ENCODE peak calls at places on chromosomes 2 and 18, in six cellular contexts. One of them, this sample, is unnamed.

GRCh38 chr18:48920408-48921038 is 30.2 kb downstream of the SMAD7 start:
- DNase-seq in PC-3: no peak
- DNase-seq in hepatocyte: peak
- DNase-seq in GM23248: peak
- DNase-seq in GM23338: no peak
- DNase-seq in MM.1S: no peak
- DNase-seq in this sample: no peak

GRCh38 chr18:52481116-52481515 is 141.1 kb downstream of the DCC start:
- DNase-seq in PC-3: no peak
- DNase-seq in hepatocyte: no peak
- DNase-seq in GM23248: no peak
- DNase-seq in GM23338: no peak
- DNase-seq in MM.1S: no peak
- DNase-seq in this sample: no peak

GRCh38 chr2:36277146-36277808 is 78.3 kb upstream of the CRIM1 start:
- DNase-seq in PC-3: peak
- DNase-seq in hepatocyte: no peak
- DNase-seq in GM23248: peak
- DNase-seq in GM23338: no peak
- DNase-seq in MM.1S: no peak
- DNase-seq in this sample: no peak

GRCh38 chr2:11667194-11667593 is 2.8 kb downstream of the NTSR2 start:
- DNase-seq in PC-3: no peak
- DNase-seq in hepatocyte: no peak
- DNase-seq in GM23248: no peak
- DNase-seq in GM23338: no peak
- DNase-seq in MM.1S: no peak
- DNase-seq in this sample: no peak

GRCh38 chr2:229111744-229112143 is 159.3 kb downstream of the PID1 start:
- DNase-seq in PC-3: no peak
- DNase-seq in hepatocyte: no peak
- DNase-seq in GM23248: no peak
- DNase-seq in GM23338: no peak
- DNase-seq in MM.1S: no peak
- DNase-seq in this sample: no peak

GRCh38 chr18:52288403-52289004 is 51.5 kb upstream of the DCC start:
- DNase-seq in PC-3: peak
- DNase-seq in hepatocyte: peak
- DNase-seq in GM23248: peak
- DNase-seq in GM23338: peak
- DNase-seq in MM.1S: peak
- DNase-seq in this sample: peak

GRCh38 chr2:238108423-238109201 is 8.5 kb downstream of the ESPNL start:
- DNase-seq in PC-3: no peak
- DNase-seq in hepatocyte: peak
- DNase-seq in GM23248: no peak
- DNase-seq in GM23338: peak
- DNase-seq in MM.1S: peak
- DNase-seq in this sample: peak

GRCh38 chr2:10493636-10494281 is 45.6 kb upstream of the ODC1 start:
- DNase-seq in PC-3: peak
- DNase-seq in hepatocyte: no peak
- DNase-seq in GM23248: peak
- DNase-seq in GM23338: no peak
- DNase-seq in MM.1S: peak
- DNase-seq in this sample: peak

GRCh38 chr2:138121769-138122661 is 157.7 kb downstream of the HNMT start:
- DNase-seq in PC-3: peak
- DNase-seq in hepatocyte: peak
- DNase-seq in GM23248: no peak
- DNase-seq in GM23338: no peak
- DNase-seq in MM.1S: no peak
- DNase-seq in this sample: no peak

GRCh38 chr2:189115126-189115525 is 64.4 kb downstream of the COL5A2 start:
- DNase-seq in PC-3: peak
- DNase-seq in hepatocyte: no peak
- DNase-seq in GM23248: peak
- DNase-seq in GM23338: peak
- DNase-seq in MM.1S: no peak
- DNase-seq in this sample: no peak

GRCh38 chr18:2302628-2303516 is 268.4 kb downstream of the METTL4 start:
- DNase-seq in PC-3: peak
- DNase-seq in hepatocyte: no peak
- DNase-seq in GM23248: peak
- DNase-seq in GM23338: no peak
- DNase-seq in MM.1S: no peak
- DNase-seq in this sample: no peak

GRCh38 chr18:78717051-78717765 is 262.4 kb upstream of the SALL3 start:
- DNase-seq in PC-3: no peak
- DNase-seq in hepatocyte: no peak
- DNase-seq in GM23248: no peak
- DNase-seq in GM23338: no peak
- DNase-seq in MM.1S: no peak
- DNase-seq in this sample: no peak

GRCh38 chr2:97950329-97951154 is 45.2 kb downstream of the TMEM131 start:
- DNase-seq in PC-3: peak
- DNase-seq in hepatocyte: peak
- DNase-seq in GM23248: peak
- DNase-seq in GM23338: no peak
- DNase-seq in MM.1S: no peak
- DNase-seq in this sample: no peak

GRCh38 chr18:21997207-21998143 is 171.9 kb upstream of the GATA6 start:
- DNase-seq in PC-3: peak
- DNase-seq in hepatocyte: peak
- DNase-seq in GM23248: peak
- DNase-seq in GM23338: peak
- DNase-seq in MM.1S: peak
- DNase-seq in this sample: peak

GRCh38 chr2:217077841-217078407 is 218.1 kb upstream of the TNP1 start:
- DNase-seq in PC-3: no peak
- DNase-seq in hepatocyte: no peak
- DNase-seq in GM23248: peak
- DNase-seq in GM23338: no peak
- DNase-seq in MM.1S: no peak
- DNase-seq in this sample: no peak

GRCh38 chr2:69340101-69340775 is 46.8 kb downstream of the GFPT1 start:
- DNase-seq in PC-3: no peak
- DNase-seq in hepatocyte: no peak
- DNase-seq in GM23248: peak
- DNase-seq in GM23338: no peak
- DNase-seq in MM.1S: no peak
- DNase-seq in this sample: no peak

GRCh38 chr18:56545539-56545938 is 92.9 kb downstream of the TXNL1 start:
- DNase-seq in PC-3: no peak
- DNase-seq in hepatocyte: no peak
- DNase-seq in GM23248: peak
- DNase-seq in GM23338: no peak
- DNase-seq in MM.1S: no peak
- DNase-seq in this sample: no peak

GRCh38 chr18:44259610-44260009 is 421.1 kb upstream of the SETBP1 start:
- DNase-seq in PC-3: no peak
- DNase-seq in hepatocyte: no peak
- DNase-seq in GM23248: no peak
- DNase-seq in GM23338: no peak
- DNase-seq in MM.1S: no peak
- DNase-seq in this sample: no peak

GRCh38 chr18:49018553-49018943 is 67.8 kb upstream of the SMAD7 start:
- DNase-seq in PC-3: no peak
- DNase-seq in hepatocyte: no peak
- DNase-seq in GM23248: no peak
- DNase-seq in GM23338: no peak
- DNase-seq in MM.1S: no peak
- DNase-seq in this sample: no peak

GRCh38 chr2:60440080-60440753 is 113.2 kb downstream of the BCL11A start:
- DNase-seq in PC-3: no peak
- DNase-seq in hepatocyte: no peak
- DNase-seq in GM23248: no peak
- DNase-seq in GM23338: no peak
- DNase-seq in MM.1S: no peak
- DNase-seq in this sample: peak

GRCh38 chr2:144944506-144945230 is 424.7 kb upstream of the ZEB2 start:
- DNase-seq in PC-3: peak
- DNase-seq in hepatocyte: no peak
- DNase-seq in GM23248: peak
- DNase-seq in GM23338: no peak
- DNase-seq in MM.1S: no peak
- DNase-seq in this sample: no peak

GRCh38 chr2:37614061-37614802 is 57.2 kb downstream of the CDC42EP3 start:
- DNase-seq in PC-3: peak
- DNase-seq in hepatocyte: peak
- DNase-seq in GM23248: peak
- DNase-seq in GM23338: no peak
- DNase-seq in MM.1S: no peak
- DNase-seq in this sample: no peak

GRCh38 chr2:122391726-122392125 is 636.3 kb downstream of the TSN start:
- DNase-seq in PC-3: no peak
- DNase-seq in hepatocyte: no peak
- DNase-seq in GM23248: no peak
- DNase-seq in GM23338: no peak
- DNase-seq in MM.1S: no peak
- DNase-seq in this sample: no peak

GRCh38 chr18:70553245-70553960 is 264.6 kb downstream of the SOCS6 start:
- DNase-seq in PC-3: no peak
- DNase-seq in hepatocyte: no peak
- DNase-seq in GM23248: no peak
- DNase-seq in GM23338: no peak
- DNase-seq in MM.1S: no peak
- DNase-seq in this sample: no peak

GRCh38 chr18:29157905-29158304 is 981.0 kb upstream of the CDH2 start:
- DNase-seq in PC-3: peak
- DNase-seq in hepatocyte: no peak
- DNase-seq in GM23248: no peak
- DNase-seq in GM23338: no peak
- DNase-seq in MM.1S: no peak
- DNase-seq in this sample: no peak

GRCh38 chr2:225236769-225237323 is 162.7 kb upstream of the NYAP2 start:
- DNase-seq in PC-3: no peak
- DNase-seq in hepatocyte: no peak
- DNase-seq in GM23248: no peak
- DNase-seq in GM23338: no peak
- DNase-seq in MM.1S: no peak
- DNase-seq in this sample: no peak

DNA sequence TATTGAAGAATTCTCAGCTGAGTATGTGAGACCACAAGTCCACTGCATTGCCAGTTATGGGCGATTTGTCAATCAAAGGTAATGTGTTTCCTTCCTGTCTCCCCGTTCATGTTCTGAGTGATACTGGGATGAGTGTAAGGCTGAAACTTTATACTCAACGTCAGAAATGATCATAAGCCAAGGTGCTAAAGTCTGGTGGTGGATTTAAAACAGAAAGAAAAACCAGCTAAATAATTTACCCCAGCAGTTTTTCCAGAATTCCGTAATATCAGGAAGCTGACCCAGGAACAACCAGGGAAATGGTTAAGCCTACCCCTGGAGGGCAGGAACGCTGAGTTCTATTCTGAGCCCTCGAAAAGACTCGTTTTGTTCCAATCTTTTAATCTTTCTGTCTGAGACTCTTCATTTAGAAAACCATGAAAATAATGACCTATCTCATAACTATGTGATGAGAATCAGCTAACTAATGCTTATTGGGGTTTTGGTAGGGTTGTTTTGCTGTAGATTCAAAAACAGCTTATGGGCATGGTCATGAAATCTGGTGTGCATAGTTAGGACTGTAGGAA is 149.6 kb downstream of the LAMA3 start:
- DNase-seq in PC-3: peak
- DNase-seq in hepatocyte: no peak
- DNase-seq in GM23248: peak
- DNase-seq in GM23338: no peak
- DNase-seq in MM.1S: no peak
- DNase-seq in this sample: no peak
- H3K4me3 ChIP-seq in PC-3: no peak
- H3K4me3 ChIP-seq in hepatocyte: no peak
- H3K4me3 ChIP-seq in GM23248: peak
- H3K4me3 ChIP-seq in GM23338: no peak
- H3K4me3 ChIP-seq in MM.1S: no peak
- H3K4me3 ChIP-seq in this sample: no peak

GRCh38 chr2:236970656-236971010 is 115.1 kb upstream of the COPS8 start:
- DNase-seq in PC-3: no peak
- DNase-seq in hepatocyte: no peak
- DNase-seq in GM23248: peak
- DNase-seq in GM23338: no peak
- DNase-seq in MM.1S: no peak
- DNase-seq in this sample: no peak

GRCh38 chr2:236969767-236970655 is 115.7 kb upstream of the COPS8 start:
- DNase-seq in PC-3: peak
- DNase-seq in hepatocyte: no peak
- DNase-seq in GM23248: peak
- DNase-seq in GM23338: no peak
- DNase-seq in MM.1S: no peak
- DNase-seq in this sample: no peak

GRCh38 chr2:236969075-236969474 is 116.6 kb upstream of the COPS8 start:
- DNase-seq in PC-3: no peak
- DNase-seq in hepatocyte: no peak
- DNase-seq in GM23248: no peak
- DNase-seq in GM23338: no peak
- DNase-seq in MM.1S: no peak
- DNase-seq in this sample: no peak

GRCh38 chr2:236967499-236967783 is 118.2 kb upstream of the COPS8 start:
- DNase-seq in PC-3: no peak
- DNase-seq in hepatocyte: no peak
- DNase-seq in GM23248: no peak
- DNase-seq in GM23338: no peak
- DNase-seq in MM.1S: no peak
- DNase-seq in this sample: no peak

GRCh38 chr2:236968101-236968886 is 117.4 kb upstream of the COPS8 start:
- DNase-seq in PC-3: no peak
- DNase-seq in hepatocyte: peak
- DNase-seq in GM23248: no peak
- DNase-seq in GM23338: no peak
- DNase-seq in MM.1S: no peak
- DNase-seq in this sample: no peak
- TF ChIP-seq EZH2phosphoT487 in PC-3: no peak
- TF ChIP-seq EZH2phosphoT487 in hepatocyte: no peak
- TF ChIP-seq EZH2phosphoT487 in GM23248: no peak
- TF ChIP-seq EZH2phosphoT487 in GM23338: no peak
- TF ChIP-seq EZH2phosphoT487 in MM.1S: no peak
- TF ChIP-seq EZH2phosphoT487 in this sample: no peak

DNA sequence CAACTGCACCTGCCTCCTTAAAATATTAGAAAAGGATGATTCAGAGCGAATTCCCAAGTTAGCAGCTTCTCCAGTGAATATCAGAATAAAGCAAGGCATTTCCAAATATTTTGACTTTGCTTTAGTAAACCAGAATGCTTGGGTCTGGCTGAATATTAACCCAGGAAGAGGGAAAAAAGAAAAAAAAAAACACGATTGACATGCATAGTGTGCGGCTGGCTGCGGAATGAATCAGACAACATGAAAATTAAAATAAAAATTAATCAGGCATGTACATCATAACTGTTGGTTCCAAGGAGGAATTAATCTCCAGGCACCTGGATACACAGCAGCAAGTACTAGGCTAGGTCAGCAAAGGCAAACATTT is 105.8 kb upstream of the NCKAP5 start:
- DNase-seq in PC-3: no peak
- DNase-seq in hepatocyte: no peak
- DNase-seq in GM23248: no peak
- DNase-seq in GM23338: no peak
- DNase-seq in MM.1S: no peak
- DNase-seq in this sample: no peak
- H3K4me3 ChIP-seq in PC-3: peak
- H3K4me3 ChIP-seq in hepatocyte: no peak
- H3K4me3 ChIP-seq in GM23248: peak
- H3K4me3 ChIP-seq in GM23338: no peak
- H3K4me3 ChIP-seq in MM.1S: no peak
- H3K4me3 ChIP-seq in this sample: no peak

GRCh38 chr18:12625242-12625641 is 32.7 kb downstream of the SPIRE1 start:
- DNase-seq in PC-3: no peak
- DNase-seq in hepatocyte: no peak
- DNase-seq in GM23248: no peak
- DNase-seq in GM23338: no peak
- DNase-seq in MM.1S: no peak
- DNase-seq in this sample: no peak
- TF ChIP-seq EZH2phosphoT487 in PC-3: no peak
- TF ChIP-seq EZH2phosphoT487 in hepatocyte: no peak
- TF ChIP-seq EZH2phosphoT487 in GM23248: no peak
- TF ChIP-seq EZH2phosphoT487 in GM23338: no peak
- TF ChIP-seq EZH2phosphoT487 in MM.1S: no peak
- TF ChIP-seq EZH2phosphoT487 in this sample: no peak